ENCODE peak calls at places on chromosomes 12 and 14, in nine cellular contexts. R is A549; S is epithelial cell of esophagus; C is body of pancreas; M is cardiac muscle cell; W is colonic mucosa; Q is trophoblast cell; F is PC-3; T is CD8-positive, alpha-beta T cell. J is an unnamed sample.

GRCh38 chr14:32666310-32666709 is 272.4 kb upstream of the NPAS3 start:
- DNase-seq in R (no peak), S (no peak), C (no peak), M (no peak), W (no peak), Q (no peak), F (no peak), T (no peak), J (no peak)

GRCh38 chr14:90541076-90541634 is 144.3 kb downstream of the CALM1 start:
- DNase-seq in R (no peak), S (no peak), C (no peak), M (no peak), W (no peak), Q (no peak), F (no peak), T (no peak), J (no peak)

GRCh38 chr12:3273409-3273853 is 196.3 kb downstream of the TSPAN9 start:
- DNase-seq in R (peak), S (peak), C (no peak), M (no peak), W (no peak), Q (no peak), F (peak), T (no peak), J (no peak)

GRCh38 chr12:11763760-11764520 is 114.5 kb downstream of the ETV6 start:
- DNase-seq in R (no peak), S (no peak), C (no peak), M (peak), W (no peak), Q (peak), F (no peak), T (no peak), J (peak)

GRCh38 chr14:23544511-23545447 is 6.8 kb downstream of the ZFHX2 start:
- DNase-seq in R (no peak), S (peak), C (no peak), M (peak), W (peak), Q (no peak), F (no peak), T (no peak), J (no peak)

GRCh38 chr12:51000245-51000644 is 25.9 kb downstream of the SLC11A2 start:
- DNase-seq in R (peak), S (peak), C (no peak), M (no peak), W (no peak), Q (no peak), F (peak), T (no peak), J (no peak)

GRCh38 chr12:12156835-12157234 is 86.1 kb downstream of the BCL2L14 start:
- DNase-seq in R (no peak), S (no peak), C (no peak), M (no peak), W (no peak), Q (no peak), F (no peak), T (no peak), J (no peak)

GRCh38 chr12:96501139-96501741 is 11.9 kb downstream of the CFAP54 start:
- DNase-seq in R (peak), S (peak), C (peak), M (no peak), W (peak), Q (peak), F (peak), T (peak), J (no peak)

GRCh38 chr14:36067428-36068187 is 108.9 kb downstream of the PTCSC3 start:
- DNase-seq in R (no peak), S (no peak), C (no peak), M (no peak), W (no peak), Q (no peak), F (peak), T (no peak), J (no peak)

GRCh38 chr14:103693514-103693913 is 21.7 kb downstream of the XRCC3 start:
- DNase-seq in R (no peak), S (peak), C (no peak), M (no peak), W (peak), Q (peak), F (peak), T (no peak), J (no peak)

GRCh38 chr14:88990856-88991255 is 166.4 kb downstream of the TTC8 start:
- DNase-seq in R (no peak), S (no peak), C (no peak), M (no peak), W (no peak), Q (no peak), F (no peak), T (no peak), J (no peak)

GRCh38 chr12:52524898-52525591 is 4.9 kb upstream of the KRT5 start:
- DNase-seq in R (no peak), S (peak), C (no peak), M (no peak), W (no peak), Q (no peak), F (no peak), T (no peak), J (no peak)

GRCh38 chr14:101857226-101857625 is 95.7 kb downstream of the PPP2R5C start:
- DNase-seq in R (peak), S (no peak), C (no peak), M (no peak), W (no peak), Q (no peak), F (peak), T (no peak), J (no peak)

GRCh38 chr14:100543471-100544455 is 43.5 kb downstream of the BEGAIN start:
- DNase-seq in R (no peak), S (no peak), C (no peak), M (no peak), W (no peak), Q (no peak), F (no peak), T (no peak), J (no peak)

GRCh38 chr12:32016680-32017482 is 57.7 kb downstream of the RESF1 start:
- DNase-seq in R (no peak), S (no peak), C (no peak), M (no peak), W (no peak), Q (no peak), F (no peak), T (no peak), J (no peak)

GRCh38 chr12:7512528-7512927 is 9.0 kb upstream of the CD163 start:
- DNase-seq in R (peak), S (peak), C (peak), M (peak), W (no peak), Q (peak), F (peak), T (no peak), J (peak)

GRCh38 chr12:38101753-38102152 is 214.8 kb upstream of the ALG10B start:
- DNase-seq in R (no peak), S (no peak), C (no peak), M (no peak), W (no peak), Q (no peak), F (no peak), T (no peak), J (no peak)

GRCh38 chr12:3882896-3883564 is 9.8 kb upstream of the PARP11 start:
- DNase-seq in R (peak), S (peak), C (no peak), M (peak), W (no peak), Q (no peak), F (peak), T (no peak), J (no peak)

GRCh38 chr12:12835378-12836145 is 22.4 kb downstream of the DDX47 start:
- DNase-seq in R (peak), S (peak), C (no peak), M (no peak), W (no peak), Q (peak), F (peak), T (no peak), J (no peak)

GRCh38 chr12:29655861-29656260 is 127.9 kb downstream of the TMTC1 start:
- DNase-seq in R (no peak), S (no peak), C (no peak), M (no peak), W (no peak), Q (no peak), F (no peak), T (no peak), J (no peak)

GRCh38 chr12:20272171-20272570 is 96.2 kb upstream of the PDE3A start:
- DNase-seq in R (no peak), S (no peak), C (no peak), M (no peak), W (no peak), Q (no peak), F (no peak), T (no peak), J (no peak)

GRCh38 chr14:39015964-39016577 is 87.0 kb downstream of the SEC23A start:
- DNase-seq in R (no peak), S (peak), C (no peak), M (no peak), W (no peak), Q (peak), F (no peak), T (no peak), J (no peak)

DNA sequence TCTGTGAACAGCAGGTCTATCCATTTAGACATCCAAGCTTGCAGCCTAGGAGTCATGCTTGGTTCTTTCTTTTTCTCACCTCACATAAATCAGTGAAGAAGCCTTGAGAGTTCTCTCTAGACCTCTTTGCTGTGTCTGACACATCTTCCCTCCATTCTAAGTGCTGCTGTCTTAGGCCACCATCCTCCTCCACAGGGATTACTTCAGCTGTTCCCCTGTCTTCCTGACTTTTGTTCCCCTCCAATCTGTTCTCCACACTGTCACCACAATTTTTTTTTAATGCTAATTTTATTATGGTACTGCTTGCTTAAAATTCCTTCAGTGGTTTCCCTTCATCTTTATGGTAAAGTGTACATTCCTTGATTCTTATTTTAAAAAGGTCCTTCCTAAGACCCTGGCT is 71.8 kb downstream of the DERA start:
- DNase-seq in R (no peak), S (no peak), C (no peak), M (no peak), W (no peak), Q (no peak), F (no peak), T (no peak), J (no peak)
- H3K4me3 ChIP-seq in R (no peak), S (no peak), C (no peak), M (no peak), W (no peak), Q (no peak), F (no peak), T (no peak), J (no peak)

DNA sequence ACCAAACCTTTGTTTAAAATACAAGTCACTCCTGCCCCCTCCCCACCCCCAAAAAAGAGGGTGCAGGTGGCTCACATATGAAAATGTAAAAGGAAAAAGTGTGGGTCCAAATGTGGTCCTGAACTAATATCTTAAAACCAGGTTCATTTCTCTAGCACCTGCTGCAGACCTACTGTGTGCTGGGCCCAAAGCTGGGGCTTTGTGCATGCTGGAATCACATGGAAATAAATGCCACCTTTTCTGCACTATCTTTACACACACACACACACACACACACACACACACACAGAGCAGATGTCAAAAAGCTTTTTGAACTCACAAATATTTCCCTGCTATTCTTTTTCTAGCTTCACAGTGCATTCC is 3.2 kb upstream of the BCL11B start:
- DNase-seq in R (no peak), S (no peak), C (no peak), M (no peak), W (no peak), Q (no peak), F (no peak), T (no peak), J (no peak)
- H3K4me3 ChIP-seq in R (peak), S (no peak), C (no peak), M (no peak), W (no peak), Q (no peak), F (no peak), T (no peak), J (no peak)

DNA sequence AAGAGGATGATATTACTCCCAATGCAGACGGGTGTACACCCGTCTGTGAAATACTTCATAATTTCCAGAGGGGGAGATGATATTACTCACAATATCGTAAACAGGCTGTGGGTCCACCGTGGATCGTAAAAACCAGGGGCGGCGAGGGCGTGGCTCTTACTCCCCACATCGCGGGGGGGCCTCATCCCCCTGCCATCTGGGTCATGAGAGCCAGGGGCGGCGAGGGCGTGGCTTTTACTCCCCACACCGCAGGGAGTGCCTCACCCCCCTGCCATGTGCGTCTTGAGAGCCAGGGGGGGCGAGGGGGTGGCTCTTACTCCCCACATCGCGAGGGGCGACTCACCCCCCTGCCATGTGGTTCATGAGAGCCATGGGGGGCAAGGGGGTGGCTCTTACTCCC is 86.2 kb upstream of the GNG2 start:
- DNase-seq in R (no peak), S (no peak), C (no peak), M (no peak), W (no peak), Q (no peak), F (peak), T (no peak), J (no peak)
- H3K4me3 ChIP-seq in R (peak), S (no peak), C (no peak), M (no peak), W (no peak), Q (no peak), F (peak), T (no peak), J (no peak)

GRCh38 chr14:71320107-71320733 is 413.0 kb downstream of the PCNX1 start:
- DNase-seq in R (peak), S (peak), C (peak), M (peak), W (peak), Q (peak), F (peak), T (peak), J (peak)

GRCh38 chr14:71324767-71325272 is 417.6 kb downstream of the PCNX1 start:
- DNase-seq in R (no peak), S (peak), C (no peak), M (peak), W (peak), Q (peak), F (no peak), T (peak), J (no peak)

GRCh38 chr14:71321556-71322315 is 414.5 kb downstream of the PCNX1 start:
- DNase-seq in R (peak), S (peak), C (peak), M (peak), W (peak), Q (peak), F (peak), T (no peak), J (no peak)

GRCh38 chr14:71320734-71321555 is 413.7 kb downstream of the PCNX1 start:
- DNase-seq in R (peak), S (peak), C (peak), M (peak), W (peak), Q (peak), F (peak), T (peak), J (no peak)

GRCh38 chr14:71322660-71323250 is 415.5 kb downstream of the PCNX1 start:
- DNase-seq in R (peak), S (peak), C (peak), M (peak), W (no peak), Q (peak), F (peak), T (no peak), J (no peak)
- H3K4me3 ChIP-seq in R (no peak), S (peak), C (no peak), M (peak), W (no peak), Q (no peak), F (peak), T (no peak), J (peak)

GRCh38 chr12:124217508-124217981 is 77.3 kb upstream of the RFLNA start:
- DNase-seq in R (no peak), S (peak), C (no peak), M (peak), W (no peak), Q (no peak), F (no peak), T (no peak), J (no peak)
- H3K4me3 ChIP-seq in R (no peak), S (no peak), C (no peak), M (no peak), W (no peak), Q (no peak), F (no peak), T (no peak), J (no peak)

GRCh38 chr14:28467611-28468010 is 299.0 kb upstream of the FOXG1 start:
- DNase-seq in R (no peak), S (no peak), C (no peak), M (no peak), W (no peak), Q (no peak), F (no peak), T (no peak), J (no peak)
- H3K4me3 ChIP-seq in R (no peak), S (no peak), C (no peak), M (no peak), W (no peak), Q (no peak), F (no peak), T (no peak), J (no peak)

GRCh38 chr12:114414031-114414865 is 8.3 kb upstream of the TBX5 start:
- DNase-seq in R (no peak), S (no peak), C (no peak), M (peak), W (no peak), Q (no peak), F (no peak), T (no peak), J (no peak)
- H3K4me3 ChIP-seq in R (no peak), S (no peak), C (no peak), M (no peak), W (no peak), Q (no peak), F (no peak), T (no peak), J (peak)

J was measured in AG04450.